ENCODE peak calls at places on chromosomes 2 and 18, in five cellular contexts. A is Kasumi-1, R is bronchial epithelial cell, K is NCI-H510A treated with DMSO at 0.1 percent for 48 hours, C is WERI-Rb-1. Z is an unnamed sample.

GRCh38 chr2:129803067-129803466 is 176.4 kb upstream of the RAB6C start:
- DNase-seq in R (peak; percentile 43), C (no peak), A (no peak), K (no peak), Z (no peak)

GRCh38 chr2:120523766-120524165 is 177.8 kb downstream of the INHBB start:
- DNase-seq in R (no peak), A (no peak), K (no peak), C (no peak), Z (no peak)

GRCh38 chr2:120476141-120476540 is 130.2 kb downstream of the INHBB start:
- DNase-seq in C (no peak), R (peak; percentile 81), A (no peak), K (peak; percentile 8), Z (peak; percentile 78)

GRCh38 chr2:218292700-218293014 is 354 bp upstream of the TMBIM1 start:
- DNase-seq in A (no peak), K (no peak), R (no peak), C (no peak), Z (no peak)

GRCh38 chr18:48018806-48019295 is 88.4 kb upstream of the SMAD2 start:
- DNase-seq in K (no peak), R (peak; percentile 82), A (peak; percentile 32), C (no peak), Z (no peak)

GRCh38 chr2:216690451-216691209 is 4.7 kb downstream of the IGFBP5 start:
- DNase-seq in A (no peak), C (no peak), R (no peak), K (no peak), Z (no peak)

GRCh38 chr2:154402138-154402714 is 296.3 kb upstream of the KCNJ3 start:
- DNase-seq in R (peak; percentile 43), C (no peak), K (peak; percentile 13), A (peak; percentile 78), Z (no peak)

GRCh38 chr2:217420868-217421267 is 561.0 kb upstream of the TNP1 start:
- DNase-seq in C (no peak), K (no peak), A (no peak), R (no peak), Z (no peak)

GRCh38 chr18:44507729-44508325 is 172.9 kb upstream of the SETBP1 start:
- DNase-seq in K (no peak), R (no peak), A (peak; percentile 94), C (no peak), Z (peak; percentile 29)

GRCh38 chr2:121699421-121700328 is 37.0 kb downstream of the NIFK start:
- DNase-seq in K (peak; percentile 35), A (peak; percentile 94), C (no peak), R (peak; percentile 96), Z (peak; percentile 66)

GRCh38 chr2:64036343-64036742 is 17.1 kb upstream of the VPS54 start:
- DNase-seq in R (peak; percentile 88), C (no peak), A (peak; percentile 69), K (peak; percentile 59), Z (no peak)

GRCh38 chr2:169034256-169034655 is 3.1 kb upstream of the ABCB11 start:
- DNase-seq in R (peak; percentile 68), A (no peak), C (no peak), K (no peak), Z (no peak)

GRCh38 chr18:24322594-24323136 is 75.0 kb downstream of the OSBPL1A start:
- DNase-seq in A (no peak), C (no peak), R (no peak), K (no peak), Z (no peak)

GRCh38 chr2:157264099-157264498 is 6.6 kb downstream of the GALNT5 start:
- DNase-seq in K (no peak), A (no peak), R (no peak), C (no peak), Z (no peak)

GRCh38 chr2:109238580-109238979 is 109.6 kb downstream of the SH3RF3 start:
- DNase-seq in C (no peak), K (peak; percentile 24), A (peak; percentile 98), R (peak; percentile 68), Z (peak; percentile 83)

GRCh38 chr2:127660291-127660578 is 14.3 kb downstream of the GPR17 start:
- DNase-seq in A (no peak), R (no peak), C (no peak), K (no peak), Z (no peak)

GRCh38 chr2:85178980-85179411 is 45.8 kb downstream of the TCF7L1 start:
- DNase-seq in K (no peak), R (no peak), C (no peak), A (no peak), Z (no peak)

GRCh38 chr2:79717364-79718007 is 204.6 kb downstream of the CTNNA2 start:
- DNase-seq in A (no peak), C (no peak), K (no peak), R (no peak), Z (no peak)

GRCh38 chr2:7759898-7760297 is 842.7 kb downstream of the RNF144A start:
- DNase-seq in A (no peak), K (no peak), R (no peak), C (no peak), Z (no peak)

GRCh38 chr2:209721497-209721896 is 50.1 kb upstream of the UNC80 start:
- DNase-seq in R (peak; percentile 49), K (no peak), A (no peak), C (no peak), Z (no peak)

GRCh38 chr2:39024833-39025232 is 96.0 kb downstream of the SOS1 start:
- DNase-seq in R (peak; percentile 94), C (no peak), K (no peak), A (no peak), Z (no peak)

GRCh38 chr2:112718862-112719370 is 1.9 kb upstream of the NT5DC4 start:
- DNase-seq in A (no peak), K (no peak), C (no peak), R (no peak), Z (no peak)

GRCh38 chr2:48148841-48149240 is 242.5 kb upstream of the FBXO11 start:
- DNase-seq in A (no peak), R (no peak), K (no peak), C (no peak), Z (no peak)

GRCh38 chr2:102041351-102041750 is 49.6 kb downstream of the IL1R2 start:
- DNase-seq in K (no peak), R (no peak), C (no peak), A (no peak), Z (no peak)

GRCh38 chr2:128280901-128281321 is 37.8 kb downstream of the HS6ST1 start:
- DNase-seq in K (no peak), A (no peak), R (no peak), C (peak; percentile 64), Z (no peak)

GRCh38 chr2:236585966-236586365 is 16.3 kb downstream of the ACKR3 start:
- DNase-seq in R (no peak), C (no peak), K (no peak), A (no peak), Z (no peak)

GRCh38 chr2:231001921-231002320 is 6.0 kb downstream of the SPATA3 start:
- DNase-seq in C (no peak), K (no peak), R (no peak), A (no peak), Z (no peak)

GRCh38 chr18:11246466-11246865 is 97.1 kb upstream of the PIEZO2 start:
- DNase-seq in K (no peak), A (no peak), R (no peak), C (no peak), Z (no peak)

GRCh38 chr2:190853659-190854386 is 26.8 kb upstream of the GLS start:
- DNase-seq in R (no peak), K (no peak), C (no peak), A (peak; percentile 28), Z (no peak)

GRCh38 chr2:238425505-238425978 is 1.2 kb upstream of the ASB1 start:
- DNase-seq in R (no peak), C (no peak), A (no peak), K (peak; percentile 46), Z (no peak)

GRCh38 chr2:151363709-151364108 is 6.3 kb downstream of the TNFAIP6 start:
- DNase-seq in C (no peak), R (no peak), A (peak; percentile 68), K (no peak), Z (no peak)

Z was measured in lung.